ENCODE peak calls at places on chromosomes 13 and 19, in eight cellular contexts. E is T-helper 17 cell; U is GOT3; S is CD4-positive, CD25-positive, alpha-beta regulatory T cell; O is A549; Z is DMS 273 treated with DMSO at 0.1 percent for 48 hours; K is NCI-H1092; D is ELR. V is an unnamed sample.

GRCh38 chr19:47700934-47701716 is 12.1 kb upstream of the EHD2 start:
- DNase-seq in K (no peak), S (no peak), E (no peak), Z (no peak), U (no peak), O (no peak), D (no peak), V (no peak)

GRCh38 chr13:114074671-114075315 is 57.6 kb downstream of the RASA3 start:
- DNase-seq in U (no peak), D (no peak), E (no peak), S (no peak), O (no peak), Z (no peak), K (no peak), V (no peak)

GRCh38 chr13:50635504-50635903 is 208.0 kb downstream of the DLEU7 start:
- DNase-seq in Z (no peak), U (no peak), D (no peak), S (no peak), E (no peak), O (no peak), K (no peak), V (no peak)

GRCh38 chr19:4058696-4059492 is 7.8 kb downstream of the ZBTB7A start:
- DNase-seq in Z (no peak), S (no peak), K (no peak), O (no peak), D (no peak), E (no peak), U (no peak), V (no peak)

GRCh38 chr13:27425918-27426630 is 1.7 kb downstream of the GTF3A start:
- DNase-seq in S (peak), D (peak), O (peak), E (peak), U (no peak), K (peak), Z (peak), V (peak)

GRCh38 chr13:20989883-20990282 is 71.5 kb downstream of the LATS2 start:
- DNase-seq in O (no peak), E (no peak), K (no peak), Z (no peak), D (no peak), U (no peak), S (no peak), V (no peak)

GRCh38 chr19:6677924-6678689 is 8.1 kb upstream of the TNFSF14 start:
- DNase-seq in O (peak), Z (no peak), S (peak), K (no peak), U (no peak), D (peak), E (peak), V (no peak)

GRCh38 chr19:19259741-19260140 is 13.4 kb downstream of the TM6SF2 start:
- DNase-seq in S (no peak), D (peak), U (no peak), Z (peak), O (peak), K (no peak), E (no peak), V (no peak)

GRCh38 chr13:35857769-35858168 is 273.4 kb downstream of the DCLK1 start:
- DNase-seq in S (no peak), Z (peak), U (no peak), E (no peak), K (no peak), D (no peak), O (no peak), V (no peak)

GRCh38 chr13:40206241-40207109 is 460.0 kb downstream of the FOXO1 start:
- DNase-seq in U (no peak), E (no peak), D (peak), Z (no peak), O (no peak), K (no peak), S (peak), V (no peak)

GRCh38 chr13:18996221-18996620 is 185.4 kb downstream of the TUBA3C start:
- DNase-seq in O (no peak), D (no peak), E (no peak), S (no peak), K (no peak), U (no peak), Z (no peak), V (no peak)

GRCh38 chr19:18057557-18057956 is 29.2 kb downstream of the IL12RB1 start:
- DNase-seq in O (no peak), K (no peak), U (no peak), D (no peak), S (no peak), E (no peak), Z (no peak), V (no peak)

GRCh38 chr19:48333467-48334384 is 8.4 kb downstream of the EMP3 start:
- DNase-seq in K (peak), S (peak), D (peak), Z (peak), O (peak), E (peak), U (peak), V (peak)

GRCh38 chr19:18967358-18968146 is 26.5 kb upstream of the HOMER3 start:
- DNase-seq in U (no peak), K (no peak), Z (no peak), D (peak), S (no peak), O (peak), E (no peak), V (no peak)

GRCh38 chr19:3513198-3514140 is 7.4 kb downstream of the FZR1 start:
- DNase-seq in E (no peak), O (no peak), K (no peak), S (no peak), U (no peak), D (peak), Z (no peak), V (no peak)

GRCh38 chr19:55473613-55474012 is 2.8 kb upstream of the ZNF628 start:
- DNase-seq in K (no peak), U (no peak), E (no peak), O (no peak), Z (no peak), D (no peak), S (no peak), V (no peak)

GRCh38 chr13:50230365-50230978 is 215.2 kb downstream of the KCNRG start:
- DNase-seq in S (no peak), K (no peak), Z (no peak), U (no peak), D (no peak), E (no peak), O (no peak), V (no peak)

GRCh38 chr19:23283925-23284324 is 33.7 kb upstream of the ZNF724 start:
- DNase-seq in K (no peak), D (peak), Z (peak), S (peak), O (peak), U (no peak), E (peak), V (peak)

GRCh38 chr19:6800991-6801396 is 28.5 kb downstream of the VAV1 start:
- DNase-seq in S (no peak), D (peak), E (no peak), U (no peak), O (peak), K (no peak), Z (no peak), V (no peak)

GRCh38 chr13:94427313-94427712 is 52.2 kb downstream of the DCT start:
- DNase-seq in U (no peak), Z (no peak), S (no peak), K (no peak), E (no peak), D (no peak), O (no peak), V (no peak)

GRCh38 chr13:24505256-24505655 is 7.3 kb downstream of the PARP4 start:
- DNase-seq in K (no peak), U (no peak), O (no peak), D (peak), Z (no peak), E (no peak), S (no peak), V (no peak)

GRCh38 chr13:49681837-49682236 is 9.4 kb downstream of the EBPL start:
- DNase-seq in E (no peak), Z (no peak), S (no peak), U (no peak), K (no peak), D (peak), O (no peak), V (no peak)

V was measured in immature natural killer cell.